ENCODE peak calls at places on chromosomes 7 and 10, in five cellular contexts. C is HepG2, H is HCT116, J is GM12878, S is SK-N-SH. P is an unnamed sample.

GRCh38 chr10:74282853-74283205 is 131.8 kb downstream of the ADK start:
- DNase-seq in C (no peak), H (no peak), J (no peak), S (no peak), P (peak)

GRCh38 chr10:132429281-132430230 is 32.6 kb downstream of the PWWP2B start:
- DNase-seq in C (no peak), H (no peak), J (no peak), S (peak), P (no peak)

GRCh38 chr7:70477051-70478010 is 654.6 kb upstream of the GALNT17 start:
- DNase-seq in C (no peak), H (no peak), J (no peak), S (no peak), P (peak)

GRCh38 chr10:101075775-101076174 is 14.0 kb downstream of the KAZALD1 start:
- DNase-seq in C (no peak), H (no peak), J (no peak), S (no peak), P (no peak)

GRCh38 chr7:104296266-104296665 is 32.1 kb upstream of the LHFPL3 start:
- DNase-seq in C (no peak), H (no peak), J (no peak), S (no peak), P (no peak)

GRCh38 chr7:74173074-74173473 is 1.1 kb upstream of the EIF4H start:
- DNase-seq in C (peak), H (no peak), J (no peak), S (no peak), P (peak)

GRCh38 chr10:49651039-49651835 is 28.2 kb upstream of the C10orf53 start:
- DNase-seq in C (no peak), H (no peak), J (no peak), S (no peak), P (no peak)

GRCh38 chr7:138564365-138564764 is 104.3 kb downstream of the TRIM24 start:
- DNase-seq in C (peak), H (no peak), J (no peak), S (no peak), P (peak)

GRCh38 chr10:63192826-63193225 is 59.7 kb downstream of the NRBF2 start:
- DNase-seq in C (no peak), H (no peak), J (no peak), S (no peak), P (no peak)

GRCh38 chr7:155791214-155791737 is 21.0 kb downstream of the SHH start:
- DNase-seq in C (no peak), H (no peak), J (no peak), S (no peak), P (no peak)

GRCh38 chr10:5975641-5976473 is 1.5 kb downstream of the IL15RA start:
- DNase-seq in C (no peak), H (no peak), J (peak), S (no peak), P (peak)

GRCh38 chr7:22935269-22935668 is 78.7 kb downstream of the HYCC1 start:
- DNase-seq in C (no peak), H (no peak), J (no peak), S (no peak), P (no peak)

GRCh38 chr10:49628599-49628998 is 14.8 kb downstream of the CHAT start:
- DNase-seq in C (no peak), H (no peak), J (no peak), S (no peak), P (no peak)

GRCh38 chr7:109939207-109939606 is 1151.7 kb upstream of the LRRN3 start:
- DNase-seq in C (no peak), H (no peak), J (no peak), S (no peak), P (no peak)

GRCh38 chr10:85565381-85565780 is 801.2 kb downstream of the GRID1 start:
- DNase-seq in C (no peak), H (no peak), J (no peak), S (no peak), P (no peak)

GRCh38 chr10:13483951-13484350 is 44.9 kb downstream of the BEND7 start:
- DNase-seq in C (no peak), H (no peak), J (no peak), S (no peak), P (no peak)

GRCh38 chr10:3848005-3848767 is 63.2 kb upstream of the KLF6 start:
- DNase-seq in C (no peak), H (no peak), J (no peak), S (no peak), P (no peak)

GRCh38 chr7:80783688-80784327 is 135.0 kb downstream of the SEMA3C start:
- DNase-seq in C (no peak), H (no peak), J (no peak), S (no peak), P (no peak)

GRCh38 chr7:80781146-80781545 is 137.7 kb downstream of the SEMA3C start:
- DNase-seq in C (no peak), H (no peak), J (no peak), S (no peak), P (no peak)

GRCh38 chr7:80781561-80781979 is 137.3 kb downstream of the SEMA3C start:
- DNase-seq in C (no peak), H (peak), J (no peak), S (no peak), P (peak)

GRCh38 chr7:80785961-80786360 is 132.9 kb downstream of the SEMA3C start:
- DNase-seq in C (no peak), H (no peak), J (no peak), S (no peak), P (no peak)

GRCh38 chr7:80783177-80783687 is 135.6 kb downstream of the SEMA3C start:
- DNase-seq in C (no peak), H (no peak), J (no peak), S (no peak), P (no peak)
- TF ChIP-seq JUND in C (no peak), H (no peak), J (no peak), S (no peak), P (no peak)

DNA sequence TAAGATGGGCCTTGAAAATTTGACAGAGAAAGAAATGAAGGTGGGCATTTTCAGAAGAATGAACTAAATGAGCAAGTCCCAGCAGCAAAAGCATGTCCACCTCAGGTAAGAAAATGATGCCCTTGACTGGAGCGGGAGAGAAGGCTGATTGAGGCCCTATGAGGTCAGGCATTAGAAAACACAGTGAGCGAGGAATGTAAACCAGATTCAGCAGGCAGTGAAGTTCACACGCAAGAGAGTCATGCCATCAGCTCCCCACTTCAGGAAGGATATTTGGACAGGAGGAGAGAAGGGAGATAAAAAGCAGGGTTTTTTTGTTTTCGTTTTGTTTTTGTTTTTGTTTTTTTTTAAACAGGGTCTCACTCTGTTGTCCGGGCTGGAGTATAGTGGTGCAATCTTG is 166.4 kb downstream of the PPP1R17 start:
- DNase-seq in C (no peak), H (no peak), J (no peak), S (no peak), P (no peak)
- TF ChIP-seq JUND in C (no peak), H (no peak), J (no peak), S (no peak), P (no peak)

DNA sequence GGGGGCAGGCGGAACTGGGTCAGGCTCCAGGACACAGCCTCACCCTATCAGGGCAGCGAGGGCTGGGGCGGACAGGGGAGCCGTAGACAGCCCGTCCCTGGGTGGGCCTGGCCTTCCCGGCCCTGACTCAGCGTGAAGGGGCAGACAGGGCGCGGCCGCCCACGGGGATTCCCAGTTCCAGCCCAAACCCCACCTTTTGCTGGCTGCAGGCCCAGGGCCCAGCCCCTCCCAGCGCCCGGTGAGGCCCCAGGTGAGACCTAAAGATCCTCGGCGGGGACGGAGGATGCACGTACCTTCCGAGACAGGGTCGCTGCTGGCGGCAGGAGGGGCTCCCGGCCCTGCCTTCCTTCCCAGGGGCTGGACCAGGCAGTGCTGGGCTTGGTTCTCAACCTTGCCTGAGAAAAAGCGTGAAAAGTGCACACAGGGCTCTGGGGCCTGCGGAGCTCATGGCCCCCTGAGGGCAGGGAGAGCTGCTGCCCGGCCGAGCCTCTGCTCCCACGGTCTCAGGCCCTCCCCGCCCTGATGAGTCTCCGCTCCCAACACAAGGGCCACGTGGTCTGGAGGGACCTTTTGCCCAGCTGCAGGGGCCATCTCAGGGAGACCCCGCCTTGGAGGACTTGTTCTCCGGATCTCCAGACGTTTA is 43.9 kb upstream of the DNAJB6 start:
- DNase-seq in C (no peak), H (no peak), J (no peak), S (peak), P (no peak)
- TF ChIP-seq JUND in C (no peak), H (no peak), J (no peak), S (no peak), P (no peak)

GRCh38 chr10:21519327-21519933 is 6.1 kb downstream of the SKIDA1 start:
- DNase-seq in C (no peak), H (no peak), J (no peak), S (no peak), P (no peak)
- TF ChIP-seq JUND in C (no peak), H (no peak), J (no peak), S (no peak), P (no peak)

GRCh38 chr10:129765664-129766550 is 198.2 kb downstream of the EBF3 start:
- DNase-seq in C (no peak), H (no peak), J (no peak), S (no peak), P (no peak)
- TF ChIP-seq JUND in C (no peak), H (no peak), J (no peak), S (no peak), P (no peak)

P was measured in T47D.